ENCODE peak calls at places on chromosomes 13 and 19, in nine cellular contexts. One of them, this sample, is unnamed.

GRCh38 chr13:76086729-76087128 is 450.6 kb downstream of the LMO7 start:
- DNase-seq in thyroid gland: no peak
- DNase-seq in stomach: no peak
- DNase-seq in transverse colon: no peak
- DNase-seq in uterus: no peak
- DNase-seq in K562: peak
- DNase-seq in heart left ventricle: no peak
- DNase-seq in IMR-90: no peak
- DNase-seq in lower leg skin: no peak
- DNase-seq in this sample: no peak

GRCh38 chr13:50529154-50529882 is 314.2 kb downstream of the DLEU7 start:
- DNase-seq in thyroid gland: peak
- DNase-seq in stomach: peak
- DNase-seq in transverse colon: peak
- DNase-seq in uterus: peak
- DNase-seq in K562: peak
- DNase-seq in heart left ventricle: peak
- DNase-seq in IMR-90: peak
- DNase-seq in lower leg skin: peak
- DNase-seq in this sample: no peak

GRCh38 chr13:98482476-98483444 is 94.1 kb downstream of the STK24 start:
- DNase-seq in thyroid gland: peak
- DNase-seq in stomach: peak
- DNase-seq in transverse colon: peak
- DNase-seq in uterus: peak
- DNase-seq in K562: no peak
- DNase-seq in heart left ventricle: peak
- DNase-seq in IMR-90: peak
- DNase-seq in lower leg skin: peak
- DNase-seq in this sample: no peak

GRCh38 chr13:39600766-39601165 is 2.2 kb downstream of the LHFPL6 start:
- DNase-seq in thyroid gland: no peak
- DNase-seq in stomach: no peak
- DNase-seq in transverse colon: no peak
- DNase-seq in uterus: no peak
- DNase-seq in K562: no peak
- DNase-seq in heart left ventricle: peak
- DNase-seq in IMR-90: no peak
- DNase-seq in lower leg skin: no peak
- DNase-seq in this sample: no peak

GRCh38 chr13:63741029-63741813 is 2325.6 kb upstream of the PCDH20 start:
- DNase-seq in thyroid gland: no peak
- DNase-seq in stomach: no peak
- DNase-seq in transverse colon: no peak
- DNase-seq in uterus: no peak
- DNase-seq in K562: no peak
- DNase-seq in heart left ventricle: peak
- DNase-seq in IMR-90: no peak
- DNase-seq in lower leg skin: peak
- DNase-seq in this sample: no peak

GRCh38 chr13:99053636-99054233 is 75.9 kb upstream of the DOCK9 start:
- DNase-seq in thyroid gland: peak
- DNase-seq in stomach: no peak
- DNase-seq in transverse colon: no peak
- DNase-seq in uterus: no peak
- DNase-seq in K562: peak
- DNase-seq in heart left ventricle: no peak
- DNase-seq in IMR-90: no peak
- DNase-seq in lower leg skin: no peak
- DNase-seq in this sample: no peak

GRCh38 chr13:75359266-75359665 is 122.7 kb downstream of the TBC1D4 start:
- DNase-seq in thyroid gland: no peak
- DNase-seq in stomach: no peak
- DNase-seq in transverse colon: no peak
- DNase-seq in uterus: no peak
- DNase-seq in K562: no peak
- DNase-seq in heart left ventricle: no peak
- DNase-seq in IMR-90: peak
- DNase-seq in lower leg skin: no peak
- DNase-seq in this sample: no peak

GRCh38 chr19:12331211-12331941 is 2.1 kb downstream of the ZNF563 start:
- DNase-seq in thyroid gland: peak
- DNase-seq in stomach: no peak
- DNase-seq in transverse colon: peak
- DNase-seq in uterus: no peak
- DNase-seq in K562: peak
- DNase-seq in heart left ventricle: no peak
- DNase-seq in IMR-90: no peak
- DNase-seq in lower leg skin: no peak
- DNase-seq in this sample: no peak

GRCh38 chr13:90091611-90092010 is 1255.9 kb upstream of the MIR17HG start:
- DNase-seq in thyroid gland: no peak
- DNase-seq in stomach: no peak
- DNase-seq in transverse colon: no peak
- DNase-seq in uterus: no peak
- DNase-seq in K562: no peak
- DNase-seq in heart left ventricle: no peak
- DNase-seq in IMR-90: no peak
- DNase-seq in lower leg skin: no peak
- DNase-seq in this sample: no peak

GRCh38 chr13:80059789-80060188 is 281.1 kb downstream of the SPRY2 start:
- DNase-seq in thyroid gland: no peak
- DNase-seq in stomach: no peak
- DNase-seq in transverse colon: no peak
- DNase-seq in uterus: no peak
- DNase-seq in K562: no peak
- DNase-seq in heart left ventricle: no peak
- DNase-seq in IMR-90: no peak
- DNase-seq in lower leg skin: no peak
- DNase-seq in this sample: no peak

GRCh38 chr19:31338069-31338767 is 11.0 kb downstream of the TSHZ3 start:
- DNase-seq in thyroid gland: peak
- DNase-seq in stomach: no peak
- DNase-seq in transverse colon: peak
- DNase-seq in uterus: peak
- DNase-seq in K562: peak
- DNase-seq in heart left ventricle: peak
- DNase-seq in IMR-90: peak
- DNase-seq in lower leg skin: no peak
- DNase-seq in this sample: no peak
- H3K4me3 ChIP-seq in thyroid gland: no peak
- H3K4me3 ChIP-seq in stomach: no peak
- H3K4me3 ChIP-seq in transverse colon: no peak
- H3K4me3 ChIP-seq in uterus: peak
- H3K4me3 ChIP-seq in K562: no peak
- H3K4me3 ChIP-seq in heart left ventricle: no peak
- H3K4me3 ChIP-seq in IMR-90: no peak
- H3K4me3 ChIP-seq in lower leg skin: no peak
- H3K4me3 ChIP-seq in this sample: no peak

GRCh38 chr13:113881614-113882265 is 17.9 kb upstream of the GAS6 start:
- DNase-seq in thyroid gland: peak
- DNase-seq in stomach: peak
- DNase-seq in transverse colon: no peak
- DNase-seq in uterus: no peak
- DNase-seq in K562: no peak
- DNase-seq in heart left ventricle: no peak
- DNase-seq in IMR-90: no peak
- DNase-seq in lower leg skin: peak
- DNase-seq in this sample: no peak
- TF ChIP-seq POLR2A in thyroid gland: peak
- TF ChIP-seq POLR2A in stomach: no peak
- TF ChIP-seq POLR2A in transverse colon: no peak
- TF ChIP-seq POLR2A in uterus: no peak
- TF ChIP-seq POLR2A in K562: no peak
- TF ChIP-seq POLR2A in heart left ventricle: no peak
- TF ChIP-seq POLR2A in IMR-90: no peak
- TF ChIP-seq POLR2A in lower leg skin: no peak
- TF ChIP-seq POLR2A in this sample: no peak

GRCh38 chr13:49240017-49240416 is 7.7 kb upstream of the CDADC1 start:
- DNase-seq in thyroid gland: no peak
- DNase-seq in stomach: no peak
- DNase-seq in transverse colon: no peak
- DNase-seq in uterus: no peak
- DNase-seq in K562: peak
- DNase-seq in heart left ventricle: no peak
- DNase-seq in IMR-90: peak
- DNase-seq in lower leg skin: no peak
- DNase-seq in this sample: no peak
- H3K4me3 ChIP-seq in thyroid gland: no peak
- H3K4me3 ChIP-seq in stomach: no peak
- H3K4me3 ChIP-seq in transverse colon: no peak
- H3K4me3 ChIP-seq in uterus: no peak
- H3K4me3 ChIP-seq in K562: no peak
- H3K4me3 ChIP-seq in heart left ventricle: no peak
- H3K4me3 ChIP-seq in IMR-90: no peak
- H3K4me3 ChIP-seq in lower leg skin: no peak
- H3K4me3 ChIP-seq in this sample: no peak

GRCh38 chr19:56119585-56119978 is 1.5 kb downstream of the ZNF787 start:
- DNase-seq in thyroid gland: no peak
- DNase-seq in stomach: peak
- DNase-seq in transverse colon: peak
- DNase-seq in uterus: no peak
- DNase-seq in K562: peak
- DNase-seq in heart left ventricle: no peak
- DNase-seq in IMR-90: peak
- DNase-seq in lower leg skin: no peak
- DNase-seq in this sample: no peak

GRCh38 chr19:56116606-56117005 is 4.5 kb downstream of the ZNF787 start:
- DNase-seq in thyroid gland: no peak
- DNase-seq in stomach: no peak
- DNase-seq in transverse colon: no peak
- DNase-seq in uterus: no peak
- DNase-seq in K562: no peak
- DNase-seq in heart left ventricle: no peak
- DNase-seq in IMR-90: no peak
- DNase-seq in lower leg skin: no peak
- DNase-seq in this sample: no peak

GRCh38 chr19:56117376-56117884 is 3.7 kb downstream of the ZNF787 start:
- DNase-seq in thyroid gland: no peak
- DNase-seq in stomach: peak
- DNase-seq in transverse colon: peak
- DNase-seq in uterus: no peak
- DNase-seq in K562: no peak
- DNase-seq in heart left ventricle: no peak
- DNase-seq in IMR-90: no peak
- DNase-seq in lower leg skin: no peak
- DNase-seq in this sample: no peak

GRCh38 chr19:56118666-56119584 is 2.2 kb downstream of the ZNF787 start:
- DNase-seq in thyroid gland: no peak
- DNase-seq in stomach: no peak
- DNase-seq in transverse colon: no peak
- DNase-seq in uterus: no peak
- DNase-seq in K562: no peak
- DNase-seq in heart left ventricle: no peak
- DNase-seq in IMR-90: no peak
- DNase-seq in lower leg skin: no peak
- DNase-seq in this sample: no peak

GRCh38 chr19:56117889-56118288 is 3.2 kb downstream of the ZNF787 start:
- DNase-seq in thyroid gland: no peak
- DNase-seq in stomach: no peak
- DNase-seq in transverse colon: no peak
- DNase-seq in uterus: no peak
- DNase-seq in K562: no peak
- DNase-seq in heart left ventricle: no peak
- DNase-seq in IMR-90: no peak
- DNase-seq in lower leg skin: no peak
- DNase-seq in this sample: no peak
- TF ChIP-seq POLR2A in thyroid gland: no peak
- TF ChIP-seq POLR2A in stomach: no peak
- TF ChIP-seq POLR2A in transverse colon: no peak
- TF ChIP-seq POLR2A in uterus: no peak
- TF ChIP-seq POLR2A in K562: no peak
- TF ChIP-seq POLR2A in heart left ventricle: no peak
- TF ChIP-seq POLR2A in IMR-90: no peak
- TF ChIP-seq POLR2A in lower leg skin: no peak
- TF ChIP-seq POLR2A in this sample: no peak

GRCh38 chr19:1512671-1513491 is at the start of gene ADAMTSL5:
- DNase-seq in thyroid gland: no peak
- DNase-seq in stomach: peak
- DNase-seq in transverse colon: peak
- DNase-seq in uterus: peak
- DNase-seq in K562: peak
- DNase-seq in heart left ventricle: peak
- DNase-seq in IMR-90: peak
- DNase-seq in lower leg skin: no peak
- DNase-seq in this sample: no peak
- H3K4me3 ChIP-seq in thyroid gland: peak
- H3K4me3 ChIP-seq in stomach: peak
- H3K4me3 ChIP-seq in transverse colon: peak
- H3K4me3 ChIP-seq in uterus: peak
- H3K4me3 ChIP-seq in K562: peak
- H3K4me3 ChIP-seq in heart left ventricle: peak
- H3K4me3 ChIP-seq in IMR-90: peak
- H3K4me3 ChIP-seq in lower leg skin: peak
- H3K4me3 ChIP-seq in this sample: peak

GRCh38 chr19:10295305-10295846 is 5.6 kb downstream of the ICAM5 start:
- DNase-seq in thyroid gland: peak
- DNase-seq in stomach: peak
- DNase-seq in transverse colon: peak
- DNase-seq in uterus: no peak
- DNase-seq in K562: no peak
- DNase-seq in heart left ventricle: peak
- DNase-seq in IMR-90: no peak
- DNase-seq in lower leg skin: no peak
- DNase-seq in this sample: no peak
- TF ChIP-seq POLR2A in thyroid gland: peak
- TF ChIP-seq POLR2A in stomach: no peak
- TF ChIP-seq POLR2A in transverse colon: peak
- TF ChIP-seq POLR2A in uterus: no peak
- TF ChIP-seq POLR2A in K562: peak
- TF ChIP-seq POLR2A in heart left ventricle: no peak
- TF ChIP-seq POLR2A in IMR-90: no peak
- TF ChIP-seq POLR2A in lower leg skin: no peak
- TF ChIP-seq POLR2A in this sample: no peak